ENCODE peak calls at places on chromosomes 13 and 19, in four cellular contexts. O, C, J and Y are unnamed samples. For H3K36me3, the result is how much of the 10 kb centered on the place peaks cover.

GRCh38 chr13:37453246-37453645 is 145.3 kb downstream of the POSTN start:
- DNase-seq in O (no peak), C (no peak), J (peak), Y (no peak)

GRCh38 chr19:15300533-15301194 is 31.7 kb downstream of the BRD4 start:
- DNase-seq in O (no peak), C (no peak), J (peak), Y (peak)

GRCh38 chr19:37655689-37656491 is 625 bp upstream of the ZFP30 start:
- DNase-seq in O (peak), C (peak), J (peak), Y (peak)

GRCh38 chr19:46821512-46822359 is 28.9 kb downstream of the AP2S1 start:
- DNase-seq in O (peak), C (peak), J (no peak), Y (no peak)

GRCh38 chr13:43963726-43964125 is 84.0 kb downstream of the LACC1 start:
- DNase-seq in O (no peak), C (no peak), J (no peak), Y (no peak)

GRCh38 chr19:31539386-31539785 is 190.2 kb upstream of the TSHZ3 start:
- DNase-seq in O (no peak), C (no peak), J (no peak), Y (no peak)

GRCh38 chr13:65461590-65461989 is 1768.5 kb downstream of the PCDH9 start:
- DNase-seq in O (no peak), C (no peak), J (no peak), Y (no peak)

GRCh38 chr13:31860002-31860401 is 120.7 kb downstream of the RXFP2 start:
- DNase-seq in O (no peak), C (no peak), J (no peak), Y (no peak)

GRCh38 chr19:2863818-2864217 is 3.3 kb upstream of the ZNF556 start:
- DNase-seq in O (no peak), C (no peak), J (no peak), Y (no peak)

GRCh38 chr13:95713651-95714050 is 36.7 kb downstream of the DNAJC3 start:
- DNase-seq in O (no peak), C (no peak), J (peak), Y (no peak)

GRCh38 chr13:37715606-37716015 is 117.0 kb upstream of the POSTN start:
- DNase-seq in O (no peak), C (no peak), J (peak), Y (peak)

GRCh38 chr19:41939861-41940442 is 11.7 kb upstream of the ERFL start:
- DNase-seq in O (no peak), C (peak), J (peak), Y (peak)

GRCh38 chr19:29946645-29947044 is 4.6 kb downstream of the URI1 start:
- DNase-seq in O (no peak), C (no peak), J (no peak), Y (no peak)

GRCh38 chr13:25733061-25733491 is 318.7 kb downstream of the SHISA2 start:
- DNase-seq in O (no peak), C (no peak), J (no peak), Y (no peak)

GRCh38 chr13:113048766-113049165 is 56.8 kb upstream of the F7 start:
- DNase-seq in O (no peak), C (peak), J (no peak), Y (no peak)

GRCh38 chr19:45632468-45633196 is 6.6 kb downstream of the EML2 start:
- DNase-seq in O (peak), C (peak), J (peak), Y (peak)

GRCh38 chr13:79387853-79388252 is 18.2 kb downstream of the RBM26 start:
- DNase-seq in O (no peak), C (no peak), J (no peak), Y (no peak)
- H3K36me3 ChIP-seq in O (under half), C (under half), J (under half), Y (under half)

GRCh38 chr13:24288870-24289269 is 20.5 kb upstream of the C1QTNF9 start:
- DNase-seq in O (no peak), C (no peak), J (no peak), Y (peak)

GRCh38 chr13:24287748-24288287 is 21.6 kb upstream of the C1QTNF9 start:
- DNase-seq in O (no peak), C (no peak), J (no peak), Y (no peak)

GRCh38 chr13:24284876-24285275 is 24.5 kb upstream of the C1QTNF9 start:
- DNase-seq in O (no peak), C (no peak), J (no peak), Y (no peak)

GRCh38 chr13:24290280-24290932 is 19.0 kb upstream of the C1QTNF9 start:
- DNase-seq in O (no peak), C (no peak), J (no peak), Y (no peak)

DNA sequence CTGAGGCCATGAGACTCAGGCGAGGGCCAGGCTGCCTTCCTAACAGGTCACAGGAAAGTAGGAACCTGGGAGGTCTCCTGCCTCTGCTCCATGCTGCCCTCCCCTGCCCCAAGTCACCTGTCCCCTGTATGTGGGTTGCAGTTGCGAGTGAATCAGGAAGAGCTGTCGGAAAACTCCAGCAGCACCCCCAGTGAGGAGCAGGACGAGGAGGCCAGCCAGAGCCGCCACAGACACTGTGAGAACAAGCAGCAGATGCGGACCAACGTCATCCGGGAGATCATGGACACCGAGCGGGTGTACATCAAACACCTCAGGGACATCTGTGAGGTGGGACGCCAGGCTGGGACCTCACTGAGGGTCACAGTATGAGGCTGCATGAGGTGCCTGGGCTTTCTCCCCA is 22.8 kb upstream of the C1QTNF9 start:
- DNase-seq in O (no peak), C (no peak), J (no peak), Y (no peak)
- H3K36me3 ChIP-seq in O (under half), C (half or more), J (under half), Y (under half)

DNA sequence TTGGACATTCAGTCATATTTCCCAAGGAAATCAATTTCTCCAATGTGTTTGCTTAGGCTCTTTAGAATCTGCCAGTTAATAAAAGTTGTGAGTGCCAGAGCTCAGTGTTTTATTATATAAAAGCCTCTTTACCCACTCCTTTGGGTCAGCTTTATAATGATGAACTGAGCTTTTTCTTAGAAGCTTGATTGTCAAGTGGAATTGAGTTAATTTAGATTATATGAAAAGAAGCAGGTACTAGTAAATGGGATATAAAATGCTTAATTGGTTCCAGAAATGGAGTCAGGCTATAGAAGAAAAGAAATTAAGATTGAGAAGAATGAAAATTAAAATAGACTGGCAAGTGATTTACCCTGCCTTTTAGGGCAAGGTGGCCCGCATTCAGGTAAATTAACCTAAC is 363.2 kb downstream of the SLITRK6 start:
- DNase-seq in O (no peak), C (no peak), J (no peak), Y (no peak)
- H3K36me3 ChIP-seq in O (under half), C (under half), J (under half), Y (under half)

DNA sequence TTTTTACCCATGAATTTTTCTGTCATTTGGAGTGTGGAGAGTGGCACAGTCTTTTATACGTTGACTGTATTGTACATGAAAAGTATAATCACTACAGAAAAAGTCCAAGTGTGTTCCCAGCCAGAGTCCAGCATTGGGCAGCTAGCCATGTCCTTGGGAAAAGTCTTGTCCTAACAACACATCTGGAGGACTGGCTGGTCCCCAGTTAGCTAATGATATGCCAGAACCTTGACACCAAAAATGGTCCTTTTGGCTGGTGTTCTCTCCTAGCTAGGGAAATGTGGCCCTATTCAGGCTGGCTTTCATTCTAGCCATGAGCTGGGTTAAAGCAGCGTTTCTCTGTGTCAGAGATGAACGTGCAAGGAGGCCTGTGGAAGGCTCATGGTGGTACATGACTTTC is 98.9 kb downstream of the ESD start:
- DNase-seq in O (no peak), C (no peak), J (no peak), Y (no peak)
- H3K36me3 ChIP-seq in O (under half), C (half or more), J (under half), Y (under half)